ENCODE peak calls at places on chromosome 15, in ten cellular contexts. S is GM12891, D is right lobe of liver, M is prostate gland, E is upper lobe of left lung, O is A549, Y is breast epithelium, B is H1, U is ovary, K is stomach. G is an unnamed sample.

GRCh38 chr15:28989239-28989830 is 103.6 kb downstream of the APBA2 start:
- DNase-seq in U (no peak), O (no peak), D (no peak), B (no peak), Y (no peak), M (no peak), S (no peak), K (no peak), E (no peak), G (peak)

GRCh38 chr15:69783211-69783610 is 314.5 kb downstream of the TLE3 start:
- DNase-seq in O (no peak), D (no peak), B (no peak), K (no peak), S (no peak), E (no peak), M (no peak), Y (no peak), U (no peak), G (no peak)

GRCh38 chr15:28959326-28959725 is 73.6 kb downstream of the APBA2 start:
- DNase-seq in E (no peak), S (no peak), M (no peak), O (no peak), U (no peak), B (no peak), Y (no peak), K (no peak), D (no peak), G (no peak)

GRCh38 chr15:40930430-40931299 is 1.5 kb downstream of the DLL4 start:
- DNase-seq in S (no peak), U (peak), E (peak), O (no peak), D (peak), K (no peak), B (peak), Y (no peak), M (no peak), G (peak)

GRCh38 chr15:82047493-82048446 is 2.0 kb upstream of the MEX3B start:
- DNase-seq in Y (no peak), U (peak), E (no peak), S (no peak), M (no peak), O (peak), K (no peak), D (no peak), B (no peak), G (no peak)

GRCh38 chr15:87326274-87326673 is 930.3 kb downstream of the NTRK3 start:
- DNase-seq in Y (no peak), S (no peak), D (no peak), M (no peak), U (no peak), E (no peak), B (no peak), K (no peak), O (no peak), G (no peak)

GRCh38 chr15:69919816-69920215 is 177.9 kb downstream of the TLE3 start:
- DNase-seq in B (no peak), S (no peak), K (no peak), M (no peak), Y (no peak), D (no peak), U (no peak), O (no peak), E (no peak), G (no peak)

GRCh38 chr15:92586383-92586910 is 69.1 kb downstream of the FAM174B start:
- DNase-seq in E (peak), U (no peak), B (no peak), K (no peak), O (no peak), D (no peak), M (no peak), Y (no peak), S (no peak), G (no peak)

GRCh38 chr15:53786421-53786820 is 27.0 kb upstream of the WDR72 start:
- DNase-seq in E (no peak), U (no peak), O (no peak), Y (no peak), K (no peak), S (no peak), D (no peak), B (no peak), M (no peak), G (no peak)

GRCh38 chr15:78368671-78369070 is 28.5 kb downstream of the CRABP1 start:
- DNase-seq in O (no peak), K (no peak), D (no peak), M (no peak), U (no peak), B (no peak), Y (no peak), S (no peak), E (no peak), G (no peak)

GRCh38 chr15:88487796-88488523 is 20.5 kb downstream of the MRPS11 start:
- DNase-seq in K (no peak), B (no peak), O (no peak), S (no peak), D (no peak), Y (no peak), E (no peak), M (no peak), U (no peak), G (no peak)

DNA sequence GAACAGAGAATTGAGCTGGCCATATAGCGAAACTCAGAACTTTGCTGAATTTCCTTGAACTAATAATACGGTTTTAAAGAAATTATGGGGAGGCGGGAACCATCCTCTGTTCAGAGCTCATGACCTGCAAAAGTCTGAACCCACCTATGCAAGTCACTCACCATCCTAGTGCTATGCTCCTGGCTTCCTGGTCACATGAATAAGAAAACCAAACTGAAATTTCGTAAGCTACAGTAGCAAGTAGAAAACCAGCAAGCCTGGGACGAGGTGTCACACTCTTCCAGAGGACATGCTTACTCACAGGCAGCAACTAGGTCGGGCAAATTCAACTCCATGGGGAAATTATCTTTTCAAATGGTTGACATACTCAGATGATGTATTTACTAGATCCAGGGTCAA is 31.2 kb downstream of the LDHAL6B start:
- DNase-seq in D (no peak), E (no peak), Y (no peak), K (no peak), B (no peak), S (no peak), M (no peak), O (no peak), U (no peak), G (no peak)
- TF ChIP-seq POLR2A in D (no peak), E (no peak), Y (no peak), K (no peak), B (no peak), S (peak), M (no peak), O (no peak), U (no peak), G (no peak)

GRCh38 chr15:36596915-36597314 is 17.5 kb downstream of the CDIN1 start:
- DNase-seq in D (no peak), M (no peak), O (no peak), Y (no peak), B (no peak), E (no peak), K (no peak), S (no peak), U (no peak), G (no peak)

GRCh38 chr15:36598529-36599177 is 19.2 kb downstream of the CDIN1 start:
- DNase-seq in Y (no peak), M (no peak), D (no peak), K (no peak), B (no peak), O (no peak), S (no peak), E (no peak), U (no peak), G (no peak)

GRCh38 chr15:36594556-36595090 is 15.2 kb downstream of the CDIN1 start:
- DNase-seq in K (no peak), D (no peak), E (no peak), O (no peak), S (no peak), M (no peak), Y (no peak), B (no peak), U (no peak), G (no peak)

GRCh38 chr15:36591534-36592411 is 12.3 kb downstream of the CDIN1 start:
- DNase-seq in E (no peak), M (no peak), S (no peak), U (no peak), B (no peak), Y (no peak), D (no peak), O (peak), K (no peak), G (no peak)

GRCh38 chr15:36595625-36596024 is 16.2 kb downstream of the CDIN1 start:
- DNase-seq in M (no peak), B (no peak), D (no peak), E (no peak), K (no peak), S (no peak), U (no peak), Y (no peak), O (no peak), G (no peak)
- TF ChIP-seq POLR2A in M (no peak), B (no peak), D (no peak), E (no peak), K (no peak), S (no peak), U (no peak), Y (no peak), O (no peak), G (no peak)

DNA sequence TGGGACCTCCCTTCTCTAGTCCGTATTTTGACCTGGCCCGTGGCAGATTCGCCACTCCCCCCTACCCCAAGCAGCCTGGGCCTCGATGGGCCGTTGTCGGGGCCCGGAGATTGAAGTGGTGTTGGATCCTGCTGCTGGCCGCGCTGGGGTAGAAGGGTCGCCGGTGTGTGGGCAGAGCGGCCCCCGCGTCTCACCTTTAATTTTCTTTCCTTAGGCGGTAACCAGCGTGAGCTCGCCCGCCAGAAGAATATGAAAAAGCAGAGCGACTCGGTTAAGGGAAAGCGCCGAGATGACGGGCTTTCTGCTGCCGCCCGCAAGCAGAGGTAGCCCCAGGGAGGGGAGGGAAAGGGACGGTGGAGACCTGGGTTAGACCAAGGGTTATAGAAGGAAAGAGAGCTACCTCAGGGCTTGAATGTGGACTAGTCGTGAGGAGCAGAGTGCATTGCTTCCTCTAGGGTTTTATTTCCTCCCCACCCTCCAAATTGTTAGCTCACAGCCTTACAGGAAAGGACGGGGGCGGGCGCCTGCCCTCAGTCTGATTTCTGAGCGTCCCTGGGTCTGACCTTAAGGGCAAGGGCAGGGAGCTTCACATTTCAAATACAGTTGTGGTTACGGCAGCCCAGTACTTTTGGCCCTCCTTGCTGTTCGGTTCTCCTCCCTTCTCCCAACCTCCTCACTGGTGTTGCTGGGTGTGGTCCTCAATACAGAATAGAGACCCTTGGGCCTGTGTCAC is 807 bp downstream of the SERF2 start:
- DNase-seq in Y (no peak), S (no peak), E (no peak), K (no peak), M (no peak), O (peak), U (no peak), B (no peak), D (peak), G (peak)
- TF ChIP-seq POLR2A in Y (peak), S (peak), E (no peak), K (no peak), M (peak), O (no peak), U (no peak), B (no peak), D (peak), G (no peak)

DNA sequence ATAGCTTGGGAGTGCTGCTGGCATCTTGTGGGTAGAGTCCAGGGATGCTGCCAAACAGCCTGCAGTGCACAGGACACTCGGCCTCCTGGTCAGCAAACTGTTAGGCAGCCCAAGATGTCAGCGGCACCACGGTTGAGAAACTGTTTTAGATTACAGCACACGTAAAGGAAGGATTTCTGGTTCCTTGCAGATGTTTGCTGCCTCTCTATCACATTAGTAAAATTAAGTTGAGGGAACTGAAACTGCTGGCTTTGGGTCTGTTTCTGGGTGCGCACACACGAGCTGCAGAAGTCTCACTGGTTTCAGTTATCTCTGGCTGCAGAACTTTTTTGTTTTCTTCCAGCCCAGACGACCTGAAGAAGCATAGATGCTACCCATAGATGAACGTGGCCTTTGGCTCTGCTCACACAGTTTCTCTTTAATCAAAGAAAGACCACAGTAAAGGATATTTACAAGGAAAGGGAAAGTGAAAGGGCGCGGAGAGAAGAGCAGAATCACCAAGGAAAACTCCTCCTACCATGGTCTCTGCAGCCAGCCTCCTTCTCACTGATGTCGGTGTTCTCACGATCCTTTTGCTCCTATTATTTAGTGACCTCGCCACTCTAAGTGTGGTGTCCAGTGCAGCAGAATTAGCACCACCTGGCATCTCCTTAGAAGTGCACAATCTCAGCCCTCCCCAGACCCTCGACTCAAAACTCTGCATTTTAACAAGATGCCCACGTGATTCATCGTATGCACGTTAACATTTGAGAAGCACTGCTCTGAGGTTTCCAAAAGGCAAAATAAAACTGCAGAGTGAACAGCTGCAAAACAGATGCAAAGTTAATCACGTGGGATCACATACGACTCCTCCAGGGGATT is 50.6 kb upstream of the AKAP13 start:
- DNase-seq in S (peak), D (no peak), U (peak), M (no peak), O (peak), K (no peak), B (no peak), E (no peak), Y (no peak), G (peak)
- TF ChIP-seq POLR2A in S (no peak), D (no peak), U (no peak), M (no peak), O (no peak), K (no peak), B (no peak), E (peak), Y (no peak), G (no peak)

GRCh38 chr15:64355559-64356442 is at the start of gene CSNK1G1:
- DNase-seq in B (peak), Y (peak), O (peak), D (peak), M (peak), S (peak), K (peak), E (peak), U (peak), G (peak)
- TF ChIP-seq POLR2A in B (peak), Y (no peak), O (peak), D (peak), M (peak), S (peak), K (no peak), E (peak), U (no peak), G (peak)

GRCh38 chr15:67358812-67359211 is 104.2 kb downstream of the IQCH start:
- DNase-seq in S (no peak), U (no peak), K (no peak), M (no peak), E (no peak), Y (no peak), D (no peak), O (no peak), B (no peak), G (no peak)
- TF ChIP-seq POLR2A in S (no peak), U (no peak), K (no peak), M (no peak), E (no peak), Y (no peak), D (no peak), O (no peak), B (no peak), G (no peak)

GRCh38 chr15:96340611-96341464 is 10.3 kb downstream of the NR2F2 start:
- DNase-seq in D (no peak), O (peak), K (no peak), E (peak), Y (no peak), B (peak), S (no peak), U (peak), M (no peak), G (no peak)
- TF ChIP-seq POLR2A in D (no peak), O (peak), K (no peak), E (peak), Y (no peak), B (no peak), S (no peak), U (no peak), M (no peak), G (no peak)

GRCh38 chr15:42508263-42508690 is 12.8 kb downstream of the SNAP23 start:
- DNase-seq in S (no peak), U (no peak), M (no peak), O (no peak), Y (no peak), E (no peak), D (no peak), B (no peak), K (no peak), G (peak)
- TF ChIP-seq POLR2A in S (no peak), U (no peak), M (no peak), O (no peak), Y (no peak), E (no peak), D (no peak), B (no peak), K (no peak), G (no peak)

DNA sequence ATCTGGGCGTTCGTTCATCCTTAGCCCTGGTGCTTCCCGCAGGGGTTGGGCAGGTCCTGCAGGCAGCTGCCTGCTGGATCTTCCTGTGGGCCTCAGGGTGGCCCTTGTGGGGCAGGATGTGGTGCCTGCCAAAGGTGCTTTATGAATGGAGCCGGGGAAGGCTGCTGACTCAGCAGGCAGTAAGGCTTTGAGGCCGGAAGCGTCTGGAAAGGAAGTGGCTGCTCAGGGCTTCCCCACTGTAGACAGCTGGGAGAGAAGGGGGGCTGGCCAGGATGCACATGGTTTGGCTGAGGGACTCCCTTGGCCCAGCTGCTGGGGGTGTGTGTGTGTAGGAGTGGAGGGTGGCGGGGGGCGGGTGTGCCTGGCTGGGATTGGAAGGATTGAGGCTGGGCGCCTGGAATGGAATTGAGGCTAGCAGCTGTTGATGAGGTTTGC is 12.9 kb downstream of the CD276 start:
- DNase-seq in S (peak), K (peak), Y (no peak), D (peak), O (no peak), B (no peak), U (peak), E (peak), M (peak), G (no peak)
- TF ChIP-seq POLR2A in S (no peak), K (no peak), Y (no peak), D (no peak), O (no peak), B (no peak), U (no peak), E (no peak), M (no peak), G (no peak)

GRCh38 chr15:31367021-31367729 is 40.5 kb downstream of the KLF13 start:
- DNase-seq in E (no peak), B (no peak), M (no peak), U (no peak), D (no peak), S (no peak), O (no peak), K (no peak), Y (no peak), G (no peak)
- TF ChIP-seq POLR2A in E (no peak), B (no peak), M (no peak), U (no peak), D (no peak), S (no peak), O (no peak), K (no peak), Y (no peak), G (no peak)

G was measured in erythroblast.